ENCODE peak calls at places on chromosomes 5 and 9, in four cellular contexts. One of them, this sample, is unnamed.

GRCh38 chr5:14739538-14739937 is 75.0 kb downstream of the OTULIN start:
- DNase-seq in WTC11: no peak
- DNase-seq in HEK293T: no peak
- DNase-seq in K562: no peak
- DNase-seq in this sample: no peak

GRCh38 chr9:69785757-69786156 is 25.9 kb upstream of the PTAR1 start:
- DNase-seq in WTC11: no peak
- DNase-seq in HEK293T: no peak
- DNase-seq in K562: no peak
- DNase-seq in this sample: no peak

GRCh38 chr5:17991775-17992174 is 357.5 kb downstream of the TAF11L14 start:
- DNase-seq in WTC11: no peak
- DNase-seq in HEK293T: no peak
- DNase-seq in K562: no peak
- DNase-seq in this sample: no peak

GRCh38 chr5:33701251-33701650 is 190.5 kb downstream of the ADAMTS12 start:
- DNase-seq in WTC11: no peak
- DNase-seq in HEK293T: no peak
- DNase-seq in K562: no peak
- DNase-seq in this sample: no peak

GRCh38 chr9:96125624-96126023 is 176.4 kb downstream of the HSD17B3 start:
- DNase-seq in WTC11: no peak
- DNase-seq in HEK293T: no peak
- DNase-seq in K562: no peak
- DNase-seq in this sample: no peak

GRCh38 chr5:97494465-97494864 is 311.4 kb upstream of the RIOK2 start:
- DNase-seq in WTC11: no peak
- DNase-seq in HEK293T: no peak
- DNase-seq in K562: no peak
- DNase-seq in this sample: no peak

GRCh38 chr5:141848771-141849370 is 29.3 kb downstream of the PCDH1 start:
- DNase-seq in WTC11: peak; percentile 90
- DNase-seq in HEK293T: no peak
- DNase-seq in K562: peak; percentile 87
- DNase-seq in this sample: peak; percentile 71

GRCh38 chr9:137974746-137975526 is 97.4 kb downstream of the CACNA1B start:
- DNase-seq in WTC11: no peak
- DNase-seq in HEK293T: no peak
- DNase-seq in K562: no peak
- DNase-seq in this sample: no peak

GRCh38 chr9:133238851-133239532 is 29.9 kb upstream of the OBP2B start:
- DNase-seq in WTC11: peak; percentile 93
- DNase-seq in HEK293T: peak; percentile 92
- DNase-seq in K562: peak; percentile 92
- DNase-seq in this sample: peak; percentile 56

GRCh38 chr5:142823176-142823575 is 53.0 kb downstream of the ARHGAP26 start:
- DNase-seq in WTC11: no peak
- DNase-seq in HEK293T: no peak
- DNase-seq in K562: no peak
- DNase-seq in this sample: no peak

GRCh38 chr5:6705088-6705487 is 8.1 kb upstream of the TENT4A start:
- DNase-seq in WTC11: no peak
- DNase-seq in HEK293T: no peak
- DNase-seq in K562: no peak
- DNase-seq in this sample: no peak

GRCh38 chr5:135439426-135440205 is 7.5 kb downstream of the DCANP1 start:
- DNase-seq in WTC11: no peak
- DNase-seq in HEK293T: no peak
- DNase-seq in K562: no peak
- DNase-seq in this sample: no peak

GRCh38 chr9:77848897-77849296 is 182.7 kb downstream of the GNAQ start:
- DNase-seq in WTC11: no peak
- DNase-seq in HEK293T: no peak
- DNase-seq in K562: no peak
- DNase-seq in this sample: no peak

GRCh38 chr9:642014-642413 is 199.5 kb upstream of the DMRT1 start:
- DNase-seq in WTC11: no peak
- DNase-seq in HEK293T: no peak
- DNase-seq in K562: no peak
- DNase-seq in this sample: no peak

GRCh38 chr5:103505581-103506305 is 56.8 kb downstream of the NUDT12 start:
- DNase-seq in WTC11: no peak
- DNase-seq in HEK293T: no peak
- DNase-seq in K562: no peak
- DNase-seq in this sample: no peak

GRCh38 chr9:137280478-137281344 is 3.2 kb downstream of the TOR4A start:
- DNase-seq in WTC11: peak; percentile 66
- DNase-seq in HEK293T: no peak
- DNase-seq in K562: no peak
- DNase-seq in this sample: no peak

GRCh38 chr9:5608298-5609254 is 20.3 kb upstream of the RIC1 start:
- DNase-seq in WTC11: no peak
- DNase-seq in HEK293T: no peak
- DNase-seq in K562: peak; percentile 9
- DNase-seq in this sample: peak; percentile 49

GRCh38 chr9:15306068-15306756 is 804 bp downstream of the TTC39B start:
- DNase-seq in WTC11: peak; percentile 56
- DNase-seq in HEK293T: peak; percentile 28
- DNase-seq in K562: no peak
- DNase-seq in this sample: peak; percentile 59

GRCh38 chr9:37801287-37801850 is 772 bp downstream of the DCAF10 start:
- DNase-seq in WTC11: peak; percentile 32
- DNase-seq in HEK293T: peak; percentile 34
- DNase-seq in K562: peak; percentile 44
- DNase-seq in this sample: no peak

GRCh38 chr9:113316032-113316431 is 12.9 kb upstream of the RNF183 start:
- DNase-seq in WTC11: no peak
- DNase-seq in HEK293T: no peak
- DNase-seq in K562: no peak
- DNase-seq in this sample: no peak

GRCh38 chr9:78297672-78297961 is 692 bp downstream of the PSAT1 start:
- DNase-seq in WTC11: no peak
- DNase-seq in HEK293T: no peak
- DNase-seq in K562: no peak
- DNase-seq in this sample: no peak

GRCh38 chr9:14670718-14671117 is 22.5 kb downstream of the ZDHHC21 start:
- DNase-seq in WTC11: no peak
- DNase-seq in HEK293T: no peak
- DNase-seq in K562: no peak
- DNase-seq in this sample: no peak

GRCh38 chr9:129939426-129939825 is 103.6 kb downstream of the FNBP1 start:
- DNase-seq in WTC11: no peak
- DNase-seq in HEK293T: no peak
- DNase-seq in K562: no peak
- DNase-seq in this sample: no peak

GRCh38 chr5:35282805-35283204 is 52.5 kb upstream of the PRLR start:
- DNase-seq in WTC11: no peak
- DNase-seq in HEK293T: no peak
- DNase-seq in K562: no peak
- DNase-seq in this sample: no peak

GRCh38 chr5:107340631-107341030 is 330.1 kb downstream of the EFNA5 start:
- DNase-seq in WTC11: no peak
- DNase-seq in HEK293T: no peak
- DNase-seq in K562: no peak
- DNase-seq in this sample: no peak

GRCh38 chr5:139592289-139592688 is 31.1 kb downstream of the UBE2D2 start:
- DNase-seq in WTC11: no peak
- DNase-seq in HEK293T: no peak
- DNase-seq in K562: no peak
- DNase-seq in this sample: no peak

GRCh38 chr5:78757269-78758053 is 108.9 kb upstream of the LHFPL2 start:
- DNase-seq in WTC11: no peak
- DNase-seq in HEK293T: no peak
- DNase-seq in K562: no peak
- DNase-seq in this sample: peak; percentile 46

GRCh38 chr5:157269763-157270272 is 3.9 kb downstream of the CYFIP2 start:
- DNase-seq in WTC11: no peak
- DNase-seq in HEK293T: no peak
- DNase-seq in K562: no peak
- DNase-seq in this sample: no peak

GRCh38 chr5:66342316-66342715 is 198.2 kb downstream of the SREK1 start:
- DNase-seq in WTC11: no peak
- DNase-seq in HEK293T: no peak
- DNase-seq in K562: no peak
- DNase-seq in this sample: no peak

GRCh38 chr5:96941140-96941539 is 5.3 kb downstream of the LNPEP start:
- DNase-seq in WTC11: no peak
- DNase-seq in HEK293T: no peak
- DNase-seq in K562: no peak
- DNase-seq in this sample: no peak

DNA sequence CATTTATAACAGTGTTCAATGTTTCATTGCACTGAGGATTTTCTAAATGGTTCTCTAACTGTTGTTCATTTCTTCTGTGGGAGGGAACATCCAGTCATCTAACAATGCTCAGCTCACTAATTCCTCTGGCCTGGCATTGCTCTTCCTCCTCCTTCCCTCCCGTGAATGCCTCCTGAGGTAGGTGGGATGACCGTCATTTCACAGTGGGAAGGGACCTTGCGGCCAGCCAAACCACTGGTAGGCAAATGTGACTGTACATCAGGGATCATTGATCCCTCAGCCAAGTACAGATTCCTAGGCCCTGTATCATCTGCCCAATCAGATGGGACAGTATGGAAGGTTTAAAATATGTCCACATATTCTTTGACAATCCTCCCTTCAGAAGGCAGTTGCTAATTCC is 23.7 kb upstream of the VDAC1 start:
- DNase-seq in WTC11: no peak
- DNase-seq in HEK293T: no peak
- DNase-seq in K562: no peak
- DNase-seq in this sample: no peak
- TF ChIP-seq ELF4 in WTC11: no peak
- TF ChIP-seq ELF4 in HEK293T: no peak
- TF ChIP-seq ELF4 in K562: no peak
- TF ChIP-seq ELF4 in this sample: no peak

DNA sequence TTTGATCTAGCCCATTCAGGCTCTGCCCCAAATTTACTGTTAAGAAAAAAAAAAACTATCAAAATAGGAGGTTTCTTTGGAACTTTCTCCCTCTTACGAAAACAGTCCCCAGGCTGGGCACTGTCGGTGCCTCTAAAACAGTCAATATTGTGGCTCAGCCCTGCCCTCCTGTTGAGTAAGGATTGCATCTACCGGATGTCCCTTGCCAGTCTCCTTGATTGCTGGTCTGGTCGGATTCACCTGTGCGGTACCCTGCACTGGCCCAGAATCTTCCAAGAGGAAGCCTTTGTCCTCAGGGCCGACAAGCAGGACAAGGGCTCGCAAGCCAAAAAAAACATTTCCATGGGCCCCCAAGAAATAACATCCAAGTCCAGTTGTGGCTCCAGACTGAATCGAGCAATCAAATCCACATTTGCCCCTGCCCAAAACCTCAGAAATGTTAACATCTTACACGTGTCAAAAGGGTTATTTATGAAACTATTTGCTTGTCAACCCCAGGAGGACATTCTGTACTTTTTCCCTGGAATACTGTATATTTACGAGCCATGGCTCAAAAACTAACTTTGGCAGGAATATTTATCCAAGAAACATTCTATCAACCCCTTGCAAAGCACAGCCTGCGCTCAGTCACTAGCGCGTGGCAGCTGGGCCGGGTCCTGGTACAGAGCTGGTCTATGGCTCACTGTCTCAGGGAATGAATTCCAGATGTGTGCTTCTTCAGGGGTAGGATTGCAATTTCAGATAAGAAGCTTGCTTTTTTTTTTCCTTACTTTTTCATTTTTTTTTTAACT is 129.2 kb upstream of the ADRA1B start:
- DNase-seq in WTC11: no peak
- DNase-seq in HEK293T: no peak
- DNase-seq in K562: no peak
- DNase-seq in this sample: no peak
- TF ChIP-seq ELF4 in WTC11: no peak
- TF ChIP-seq ELF4 in HEK293T: no peak
- TF ChIP-seq ELF4 in K562: no peak
- TF ChIP-seq ELF4 in this sample: no peak

DNA sequence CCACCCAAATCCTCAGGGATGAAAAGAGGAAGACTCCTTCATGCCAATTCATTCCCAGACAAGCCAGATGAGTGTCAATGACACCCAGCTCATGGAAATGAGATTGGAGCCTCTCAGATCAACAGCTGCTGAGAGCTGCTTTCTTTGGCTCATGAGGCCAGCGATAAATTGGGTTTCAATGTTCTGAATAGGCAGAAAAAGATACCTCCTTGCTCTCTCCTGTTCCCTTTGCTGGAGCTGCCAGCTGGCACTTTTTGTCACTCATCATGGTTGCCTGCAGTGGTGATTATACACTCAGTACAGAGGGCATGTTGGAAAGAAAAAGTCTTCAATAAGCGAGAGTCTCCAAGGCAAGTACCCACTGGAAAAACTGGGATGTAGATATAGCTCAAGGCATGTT is 47.1 kb downstream of the SH3RF2 start:
- DNase-seq in WTC11: no peak
- DNase-seq in HEK293T: no peak
- DNase-seq in K562: no peak
- DNase-seq in this sample: no peak
- TF ChIP-seq ELF4 in WTC11: no peak
- TF ChIP-seq ELF4 in HEK293T: no peak
- TF ChIP-seq ELF4 in K562: no peak
- TF ChIP-seq ELF4 in this sample: no peak

GRCh38 chr5:54259090-54259489 is 51.3 kb downstream of the ARL15 start:
- DNase-seq in WTC11: no peak
- DNase-seq in HEK293T: no peak
- DNase-seq in K562: no peak
- DNase-seq in this sample: no peak
- TF ChIP-seq ELF4 in WTC11: no peak
- TF ChIP-seq ELF4 in HEK293T: no peak
- TF ChIP-seq ELF4 in K562: no peak
- TF ChIP-seq ELF4 in this sample: no peak

DNA sequence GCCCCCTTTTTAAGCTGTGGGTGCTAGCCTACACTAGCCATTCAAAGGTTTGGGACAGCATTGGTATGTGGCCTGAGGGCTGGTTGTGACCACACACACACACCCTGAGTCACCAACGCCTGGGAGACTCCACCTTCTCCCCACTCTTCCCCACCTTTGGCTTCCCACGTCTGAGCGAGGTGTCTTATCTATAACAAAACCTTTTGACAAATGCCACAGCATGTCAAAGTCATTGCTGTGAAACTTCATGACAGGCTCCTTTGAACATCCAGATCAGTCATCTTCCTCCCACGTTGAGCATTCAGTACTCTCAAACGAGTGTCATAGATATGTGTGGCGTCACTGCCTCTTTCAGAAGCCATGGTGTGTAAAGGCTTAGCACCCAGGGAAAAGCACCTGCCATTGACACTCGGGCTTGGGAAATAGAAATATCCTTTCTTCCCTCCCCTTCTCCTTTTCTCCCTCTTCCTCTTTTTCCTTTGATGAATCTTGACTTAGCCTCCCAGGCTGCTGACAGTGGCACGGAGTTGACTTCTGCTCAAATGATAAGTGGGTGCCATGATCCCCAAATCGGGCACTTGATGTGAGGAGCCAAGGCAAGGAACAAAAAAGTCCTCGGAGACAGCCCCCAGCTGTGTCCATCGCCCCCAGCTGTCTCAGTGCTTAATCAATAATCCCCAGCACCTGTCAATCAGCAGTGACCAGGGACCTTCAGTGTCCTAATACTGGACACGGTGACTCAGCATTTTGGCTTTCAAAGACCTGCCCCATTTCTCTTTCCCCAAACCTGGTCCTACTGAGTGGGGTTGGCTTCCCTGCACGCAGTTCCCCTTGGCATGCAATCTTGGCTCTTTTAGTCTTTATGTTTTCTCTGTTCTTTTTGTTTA is 114.8 kb downstream of the FGF18 start:
- DNase-seq in WTC11: no peak
- DNase-seq in HEK293T: no peak
- DNase-seq in K562: peak; percentile 77
- DNase-seq in this sample: no peak
- TF ChIP-seq ELF4 in WTC11: no peak
- TF ChIP-seq ELF4 in HEK293T: no peak
- TF ChIP-seq ELF4 in K562: no peak
- TF ChIP-seq ELF4 in this sample: no peak

This sample was measured in HepG2.